ENCODE peak calls at places on chromosomes 7 and 10, in five cellular contexts. Y, P, N, Q and R are unnamed samples.

GRCh38 chr7:77544523-77544922 is 7.4 kb downstream of the PTPN12 start:
- DNase-seq in P (no peak), Y (no peak), N (no peak), Q (peak), R (peak)

GRCh38 chr7:127667751-127668530 is 15.9 kb downstream of the SND1 start:
- DNase-seq in N (no peak), P (no peak), Q (peak), Y (no peak), R (peak)

GRCh38 chr7:47663841-47664240 is 81.9 kb upstream of the TNS3 start:
- DNase-seq in Y (no peak), N (no peak), P (no peak), Q (no peak), R (no peak)

GRCh38 chr7:265192-265997 is 24.6 kb upstream of the FOXL3 start:
- DNase-seq in N (no peak), Y (no peak), P (no peak), Q (no peak), R (no peak)

GRCh38 chr10:82319046-82319445 is 444.1 kb downstream of the NRG3 start:
- DNase-seq in N (no peak), P (no peak), Q (no peak), Y (no peak), R (no peak)

GRCh38 chr7:83325083-83325482 is 162.4 kb upstream of the PCLO start:
- DNase-seq in Y (no peak), Q (no peak), N (no peak), P (no peak), R (no peak)

GRCh38 chr7:73850781-73851207 is 8.5 kb upstream of the METTL27 start:
- DNase-seq in Y (no peak), P (peak), N (no peak), Q (peak), R (peak)

GRCh38 chr7:7970620-7971307 is 2.2 kb downstream of the GLCCI1 start:
- DNase-seq in Q (peak), Y (peak), N (no peak), P (no peak), R (peak)

GRCh38 chr10:92699518-92700272 is 9.9 kb downstream of the HHEX start:
- DNase-seq in N (no peak), P (peak), Y (peak), Q (peak), R (peak)

GRCh38 chr7:158252837-158253669 is 334.6 kb downstream of the PTPRN2 start:
- DNase-seq in Q (no peak), Y (no peak), P (no peak), N (no peak), R (no peak)

GRCh38 chr10:88032566-88032965 is 169.1 kb downstream of the PTEN start:
- DNase-seq in Y (no peak), N (no peak), Q (peak), P (peak), R (peak)

GRCh38 chr10:132065491-132066105 is at the start of gene JAKMIP3:
- DNase-seq in P (peak), Y (peak), N (no peak), Q (peak), R (peak)

GRCh38 chr7:148714498-148714897 is 15.8 kb downstream of the CUL1 start:
- DNase-seq in P (no peak), Q (no peak), N (no peak), Y (no peak), R (no peak)

GRCh38 chr7:148712610-148713330 is 14.1 kb downstream of the CUL1 start:
- DNase-seq in Y (no peak), P (no peak), N (no peak), Q (no peak), R (no peak)

GRCh38 chr7:148709019-148709418 is 10.3 kb downstream of the CUL1 start:
- DNase-seq in N (no peak), Q (no peak), Y (no peak), P (no peak), R (no peak)

GRCh38 chr7:148708026-148708685 is 9.5 kb downstream of the CUL1 start:
- DNase-seq in N (no peak), Y (no peak), P (peak), Q (no peak), R (peak)

DNA sequence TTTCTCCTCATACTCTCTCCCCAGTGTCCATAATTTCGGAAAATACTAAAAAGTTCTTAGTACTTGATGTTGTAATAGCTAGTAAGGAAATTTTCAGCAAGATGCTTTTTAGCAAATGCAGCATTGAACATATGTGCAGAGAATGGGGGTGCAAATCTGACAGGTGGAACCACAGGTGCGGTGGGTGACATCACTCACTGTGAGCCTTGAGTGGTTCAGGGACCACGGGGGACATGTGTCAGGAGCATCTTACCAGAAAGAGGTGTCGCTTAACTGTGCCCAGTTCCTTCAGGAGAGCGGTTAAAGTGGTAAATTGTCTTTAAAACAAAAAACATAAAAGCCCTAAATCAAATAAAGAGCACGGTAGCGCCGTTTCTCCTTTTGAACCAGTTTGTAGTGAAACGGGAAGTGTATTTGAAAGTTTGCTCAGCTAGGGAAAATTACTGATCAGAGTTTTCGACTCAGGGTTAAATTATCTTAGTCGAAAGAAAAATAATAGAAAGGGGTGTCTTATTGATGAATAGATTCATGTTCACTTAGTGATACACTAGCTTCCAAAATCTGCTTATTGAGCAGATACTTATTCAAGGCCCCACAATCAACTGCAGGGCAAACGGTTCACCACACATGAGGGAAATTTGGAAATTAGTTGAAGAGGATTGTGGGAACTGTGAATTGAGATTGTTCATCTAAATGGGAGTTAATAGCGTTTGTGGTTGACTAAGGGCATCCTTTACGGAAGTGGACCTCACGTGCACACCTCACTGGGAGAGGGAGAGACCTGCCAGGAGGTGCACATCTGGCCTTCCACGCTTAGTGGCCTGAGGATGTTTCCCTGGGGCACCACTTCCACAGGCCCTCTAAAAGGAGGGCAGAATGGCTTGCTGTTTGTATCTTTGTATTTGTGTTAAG is 12.7 kb downstream of the CUL1 start:
- DNase-seq in N (no peak), Y (no peak), Q (no peak), P (no peak), R (no peak)
- H3K23ac ChIP-seq in N (no peak), Y (no peak), Q (no peak), P (no peak), R (no peak)

GRCh38 chr7:99786726-99787300 is 2.8 kb upstream of the CYP3A4 start:
- DNase-seq in Y (no peak), P (no peak), N (no peak), Q (no peak), R (no peak)

GRCh38 chr7:99779949-99780348 is 4.0 kb downstream of the CYP3A4 start:
- DNase-seq in N (no peak), Y (no peak), P (no peak), Q (no peak), R (no peak)

GRCh38 chr7:99782012-99782953 is 1.7 kb downstream of the CYP3A4 start:
- DNase-seq in Y (no peak), N (no peak), Q (no peak), P (no peak), R (no peak)

GRCh38 chr7:99780588-99780987 is 3.4 kb downstream of the CYP3A4 start:
- DNase-seq in Y (no peak), P (no peak), Q (no peak), N (no peak), R (no peak)

DNA sequence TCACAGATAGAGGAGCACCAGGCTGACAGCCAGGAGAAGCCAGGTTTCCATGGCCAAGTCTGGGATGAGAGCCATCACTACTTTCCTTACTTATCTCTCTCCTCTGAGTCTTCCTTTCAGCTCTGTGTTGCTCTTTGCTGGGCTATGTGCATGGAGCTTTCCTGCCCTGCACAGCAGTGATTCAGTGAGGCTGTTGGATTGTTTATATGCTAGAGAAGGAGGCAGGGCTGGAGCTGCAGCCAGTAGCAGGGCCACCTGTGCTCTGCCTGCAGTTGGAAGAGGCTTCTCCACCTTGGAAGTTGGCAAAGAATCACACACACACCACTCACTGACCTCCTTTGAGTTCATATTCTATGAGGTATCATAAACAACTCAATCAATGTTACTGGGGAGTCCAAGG is at the start of gene CYP3A4:
- DNase-seq in Y (no peak), N (no peak), P (no peak), Q (no peak), R (no peak)
- H3K23ac ChIP-seq in Y (no peak), N (no peak), P (no peak), Q (no peak), R (no peak)

DNA sequence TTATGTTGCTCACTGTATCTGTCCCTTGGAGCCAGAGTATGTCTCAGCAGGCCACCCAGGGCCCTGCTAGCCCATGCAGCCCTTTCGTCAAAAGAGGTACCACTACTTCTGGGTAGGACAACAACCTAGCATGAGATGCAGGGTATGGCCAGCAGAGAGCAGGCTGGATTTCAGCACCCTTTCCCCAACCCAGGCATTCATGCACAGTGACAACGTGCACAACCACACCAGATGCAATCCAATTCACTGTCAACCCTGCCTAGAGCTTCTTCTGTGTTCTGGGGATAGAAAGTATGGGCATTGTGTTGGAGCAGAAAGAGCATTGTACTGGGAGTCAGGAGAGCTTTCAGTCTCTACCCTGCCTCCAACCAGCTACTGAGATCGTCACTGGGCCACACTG is 37.9 kb downstream of the JAZF1 start:
- DNase-seq in Q (no peak), N (no peak), Y (no peak), P (peak), R (no peak)
- H3K23ac ChIP-seq in Q (no peak), N (no peak), Y (no peak), P (no peak), R (no peak)

DNA sequence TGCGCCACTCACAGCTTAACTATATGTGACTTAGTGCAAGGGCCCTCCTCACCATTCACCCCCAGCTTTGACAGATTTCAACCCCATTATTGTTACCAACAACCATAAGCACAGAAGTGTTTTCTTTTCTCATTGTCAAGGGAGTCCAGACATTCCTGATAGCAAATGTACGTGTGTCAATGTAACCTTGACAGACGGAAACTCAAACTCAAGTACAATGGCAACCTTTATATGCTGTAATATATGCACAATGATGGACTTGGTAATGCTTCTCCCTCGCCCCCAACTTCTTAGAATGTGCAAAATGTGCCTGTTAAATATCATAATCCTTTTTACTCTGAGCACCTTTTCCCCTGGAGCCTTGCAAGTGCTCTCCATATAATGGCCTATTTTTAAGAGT is 34.7 kb downstream of the CYCS start:
- DNase-seq in Q (no peak), Y (no peak), N (no peak), P (no peak), R (no peak)
- H3K23ac ChIP-seq in Q (no peak), Y (no peak), N (no peak), P (no peak), R (no peak)

GRCh38 chr7:4993471-4993870 is 34.5 kb upstream of the MMD2 start:
- DNase-seq in Q (no peak), N (no peak), Y (no peak), P (no peak), R (no peak)
- H3K23ac ChIP-seq in Q (no peak), N (no peak), Y (no peak), P (no peak), R (no peak)

GRCh38 chr10:129063877-129064276 is 403.2 kb upstream of the MGMT start:
- DNase-seq in Y (no peak), P (no peak), N (no peak), Q (no peak), R (no peak)
- H3K23ac ChIP-seq in Y (no peak), P (no peak), N (no peak), Q (no peak), R (no peak)

GRCh38 chr7:138499340-138499739 is 39.3 kb downstream of the TRIM24 start:
- DNase-seq in N (no peak), P (no peak), Q (no peak), Y (no peak), R (no peak)
- H3K23ac ChIP-seq in N (no peak), P (no peak), Q (no peak), Y (no peak), R (no peak)

GRCh38 chr10:17643755-17644484 is at the start of gene STAM:
- DNase-seq in P (peak), Q (peak), N (peak), Y (peak), R (peak)
- H3K23ac ChIP-seq in P (no peak), Q (peak), N (no peak), Y (no peak), R (peak)

GRCh38 chr10:35378547-35379210 is 42.4 kb downstream of the CCNY start:
- DNase-seq in Q (peak), N (no peak), Y (no peak), P (peak), R (peak)

GRCh38 chr10:35372329-35372728 is 36.0 kb downstream of the CCNY start:
- DNase-seq in Y (no peak), Q (no peak), N (no peak), P (no peak), R (peak)

GRCh38 chr10:35377050-35377723 is 40.9 kb downstream of the CCNY start:
- DNase-seq in N (no peak), Q (no peak), P (no peak), Y (no peak), R (no peak)

GRCh38 chr10:35371731-35372130 is 35.4 kb downstream of the CCNY start:
- DNase-seq in N (no peak), Y (no peak), Q (no peak), P (no peak), R (no peak)

GRCh38 chr10:35375091-35375765 is 38.9 kb downstream of the CCNY start:
- DNase-seq in P (peak), Y (no peak), N (no peak), Q (peak), R (no peak)
- H3K23ac ChIP-seq in P (no peak), Y (no peak), N (no peak), Q (no peak), R (no peak)